ENCODE peak calls at places on chromosomes 16 and 17, in ten cellular contexts. G is stimulated activated naive CD8-positive, alpha-beta T cell treated with anti-CD3 and anti-CD28 coated beads, Interleukin-15, Interleukin-2, amounts not matched to agents 100 U/mL and 50 U/mL, for 24 hours; C is AG08395; P is Ammon's horn; Z is activated CD4-positive, alpha-beta T cell treated with anti-CD3 and anti-CD28 coated beads, Interleukin-2, amount 50 U/mL, for 4 hours; J is stimulated activated CD4-positive, alpha-beta T cell treated with anti-CD3 and anti-CD28 coated beads, TNF-alpha, amount 100 ng/mL, for 48 hours; U is AG10803; W is activated naive CD4-positive, alpha-beta T cell; O is RWPE1; Y is AG20443. N is an unnamed sample.

GRCh38 chr16:71283612-71284011 is 5.6 kb downstream of the CMTR2 start:
- DNase-seq in G (no peak), C (no peak), P (no peak), Z (no peak), J (no peak), U (no peak), W (no peak), O (no peak), Y (no peak), N (no peak)

GRCh38 chr17:60327122-60327869 is 64.6 kb downstream of the USP32 start:
- DNase-seq in G (no peak), C (no peak), P (peak), Z (no peak), J (no peak), U (no peak), W (no peak), O (no peak), Y (no peak), N (no peak)

GRCh38 chr17:29840884-29841283 is 89.1 kb downstream of the SSH2 start:
- DNase-seq in G (no peak), C (peak), P (no peak), Z (no peak), J (no peak), U (no peak), W (no peak), O (no peak), Y (peak), N (peak)

GRCh38 chr16:71338193-71338592 is 20.3 kb upstream of the CALB2 start:
- DNase-seq in G (no peak), C (no peak), P (no peak), Z (no peak), J (no peak), U (no peak), W (no peak), O (peak), Y (no peak), N (no peak)

GRCh38 chr17:43579570-43580140 is 33.5 kb upstream of the ETV4 start:
- DNase-seq in G (no peak), C (peak), P (no peak), Z (no peak), J (no peak), U (peak), W (no peak), O (peak), Y (peak), N (no peak)

GRCh38 chr17:79533116-79533515 is 77.7 kb downstream of the RBFOX3 start:
- DNase-seq in G (no peak), C (no peak), P (no peak), Z (no peak), J (no peak), U (no peak), W (no peak), O (no peak), Y (no peak), N (no peak)

GRCh38 chr17:57895382-57896060 is 45.7 kb upstream of the MRPS23 start:
- DNase-seq in G (no peak), C (no peak), P (no peak), Z (no peak), J (no peak), U (peak), W (no peak), O (no peak), Y (no peak), N (no peak)

GRCh38 chr16:57186630-57187507 is 740 bp downstream of the RSPRY1 start:
- DNase-seq in G (peak), C (peak), P (peak), Z (no peak), J (no peak), U (peak), W (peak), O (peak), Y (peak), N (peak)

GRCh38 chr16:19808061-19808621 is 76.5 kb downstream of the GPRC5B start:
- DNase-seq in G (no peak), C (no peak), P (peak), Z (no peak), J (no peak), U (no peak), W (no peak), O (no peak), Y (no peak), N (peak)

GRCh38 chr16:86026916-86027315 is 128.0 kb downstream of the IRF8 start:
- DNase-seq in G (no peak), C (no peak), P (no peak), Z (no peak), J (no peak), U (no peak), W (no peak), O (no peak), Y (no peak), N (no peak)

GRCh38 chr16:15055141-15056053 is 477 bp downstream of the NTAN1 start:
- DNase-seq in G (peak), C (peak), P (no peak), Z (peak), J (no peak), U (peak), W (peak), O (peak), Y (peak), N (peak)

GRCh38 chr16:32116080-32116479 is 137.0 kb upstream of the TP53TG3D start:
- DNase-seq in G (peak), C (no peak), P (no peak), Z (no peak), J (no peak), U (no peak), W (no peak), O (no peak), Y (no peak), N (peak)

GRCh38 chr17:41528959-41529353 is 848 bp upstream of the KRT19 start:
- DNase-seq in G (no peak), C (no peak), P (no peak), Z (no peak), J (no peak), U (no peak), W (no peak), O (no peak), Y (no peak), N (no peak)

GRCh38 chr17:75086496-75087181 is 1.1 kb upstream of the SLC16A5 start:
- DNase-seq in G (no peak), C (no peak), P (no peak), Z (no peak), J (no peak), U (no peak), W (no peak), O (no peak), Y (no peak), N (no peak)

GRCh38 chr17:49469831-49470568 is 25.1 kb upstream of the NGFR start:
- DNase-seq in G (peak), C (peak), P (no peak), Z (no peak), J (peak), U (no peak), W (no peak), O (no peak), Y (peak), N (no peak)

GRCh38 chr17:55585629-55586028 is 74.4 kb upstream of the SMIM36 start:
- DNase-seq in G (no peak), C (no peak), P (no peak), Z (no peak), J (no peak), U (no peak), W (no peak), O (no peak), Y (no peak), N (no peak)

GRCh38 chr16:47873434-47873833 is 282.4 kb downstream of the ABCC12 start:
- DNase-seq in G (no peak), C (no peak), P (no peak), Z (no peak), J (no peak), U (no peak), W (no peak), O (no peak), Y (no peak), N (peak)

GRCh38 chr16:21656795-21657768 is 4.7 kb upstream of the IGSF6 start:
- DNase-seq in G (no peak), C (peak), P (peak), Z (no peak), J (no peak), U (peak), W (no peak), O (peak), Y (peak), N (peak)

GRCh38 chr16:11833951-11834695 is 17.2 kb downstream of the RSL1D1 start:
- DNase-seq in G (no peak), C (peak), P (no peak), Z (no peak), J (no peak), U (peak), W (no peak), O (peak), Y (peak), N (peak)

GRCh38 chr17:10226930-10227695 is 28.7 kb upstream of the GAS7 start:
- DNase-seq in G (peak), C (peak), P (peak), Z (peak), J (peak), U (no peak), W (no peak), O (peak), Y (peak), N (no peak)

GRCh38 chr17:17453088-17453487 is 23.7 kb upstream of the MED9 start:
- DNase-seq in G (no peak), C (no peak), P (no peak), Z (no peak), J (no peak), U (no peak), W (no peak), O (no peak), Y (no peak), N (no peak)

N was measured in myocyte.